ENCODE peak calls at places on chromosome 14, in six cellular contexts. O, V, N, K, D and Z are unnamed samples.

GRCh38 chr14:101714394-101714793 is 47.1 kb upstream of the PPP2R5C start:
- DNase-seq in K (no peak), V (no peak), D (no peak), N (no peak), O (no peak), Z (no peak)

GRCh38 chr14:95891742-95892141 is 15.1 kb downstream of the TUNAR start:
- DNase-seq in K (peak; percentile 44), D (no peak), N (no peak), V (no peak), O (peak; percentile 32), Z (no peak)

GRCh38 chr14:20422886-20423285 is 9.6 kb upstream of the TEP1 start:
- DNase-seq in N (no peak), K (no peak), V (no peak), D (no peak), O (no peak), Z (no peak)

GRCh38 chr14:60639677-60640076 is 9.6 kb downstream of the SIX1 start:
- DNase-seq in O (no peak), K (no peak), V (no peak), D (no peak), N (no peak), Z (no peak)

GRCh38 chr14:100203962-100204834 is 34.7 kb upstream of the YY1 start:
- DNase-seq in N (no peak), V (no peak), O (no peak), D (no peak), K (no peak), Z (no peak)

GRCh38 chr14:90518941-90519256 is 122.1 kb downstream of the CALM1 start:
- DNase-seq in V (no peak), O (no peak), N (peak; percentile 76), K (no peak), D (peak; percentile 20), Z (peak; percentile 56)

GRCh38 chr14:102251161-102251560 is 53.8 kb downstream of the MOK start:
- DNase-seq in O (no peak), K (no peak), N (no peak), V (no peak), D (no peak), Z (no peak)

GRCh38 chr14:95216013-95216412 is 58.7 kb upstream of the DICER1 start:
- DNase-seq in K (no peak), O (no peak), D (no peak), V (no peak), N (no peak), Z (no peak)

GRCh38 chr14:68687746-68688145 is 105.1 kb downstream of the ZFP36L1 start:
- DNase-seq in O (peak; percentile 74), D (no peak), K (peak; percentile 93), N (no peak), V (no peak), Z (no peak)

GRCh38 chr14:70897475-70897874 is 9.8 kb upstream of the PCNX1 start:
- DNase-seq in K (peak; percentile 82), O (peak; percentile 75), D (no peak), V (no peak), N (no peak), Z (no peak)

GRCh38 chr14:30330452-30330851 is 228.5 kb upstream of the G2E3 start:
- DNase-seq in N (no peak), V (no peak), K (no peak), D (no peak), O (no peak), Z (no peak)

GRCh38 chr14:96975116-96975515 is 177.9 kb downstream of the VRK1 start:
- DNase-seq in V (no peak), D (no peak), O (no peak), N (no peak), K (no peak), Z (no peak)

GRCh38 chr14:51472881-51473280 is 178.8 kb upstream of the FRMD6 start:
- DNase-seq in O (no peak), D (no peak), V (no peak), K (no peak), N (no peak), Z (no peak)

GRCh38 chr14:67514203-67514607 is 18.9 kb upstream of the PLEKHH1 start:
- DNase-seq in V (no peak), D (no peak), O (no peak), K (no peak), N (no peak), Z (peak; percentile 38)

GRCh38 chr14:50432131-50432530 is 35.5 kb upstream of the CDKL1 start:
- DNase-seq in V (no peak), N (no peak), O (no peak), D (no peak), K (no peak), Z (no peak)

GRCh38 chr14:100676089-100676685 is 50.5 kb upstream of the DLK1 start:
- DNase-seq in K (no peak), D (no peak), N (no peak), O (no peak), V (no peak), Z (no peak)

GRCh38 chr14:65565948-65566347 is 153.4 kb downstream of the FUT8 start:
- DNase-seq in K (no peak), N (no peak), V (no peak), O (no peak), D (no peak), Z (no peak)

GRCh38 chr14:42556551-42556950 is 949.9 kb downstream of the LRFN5 start:
- DNase-seq in V (no peak), D (no peak), K (peak; percentile 2), N (no peak), O (no peak), Z (no peak)